ENCODE peak calls at places on chromosomes 6 and 20, in eight cellular contexts. O is psoas muscle, N is lung, L is lower lobe of right lung, H is GM06990, B is mucosa of descending colon, P is astrocyte, J is ovary. M is an unnamed sample. For H3K36me3, the result is how much of the 10 kb centered on the place peaks cover.

GRCh38 chr6:108453601-108454157 is 107.0 kb upstream of the FOXO3 start:
- DNase-seq in O (no peak), N (no peak), L (no peak), H (no peak), B (peak), P (peak), J (no peak), M (no peak)

GRCh38 chr20:6122873-6123649 is at the start of gene FERMT1:
- DNase-seq in O (peak), N (peak), L (peak), H (peak), B (peak), P (peak), J (peak), M (peak)

GRCh38 chr6:52725530-52726192 is 37.6 kb downstream of the GSTA2 start:
- DNase-seq in O (no peak), N (no peak), L (no peak), H (no peak), B (peak), P (peak), J (no peak), M (peak)

GRCh38 chr6:17865798-17866725 is 121.4 kb downstream of the KIF13A start:
- DNase-seq in O (peak), N (peak), L (no peak), H (no peak), B (peak), P (peak), J (peak), M (peak)

GRCh38 chr20:23659989-23660837 is 22.5 kb upstream of the CST3 start:
- DNase-seq in O (no peak), N (no peak), L (no peak), H (no peak), B (no peak), P (no peak), J (no peak), M (no peak)

GRCh38 chr6:44704240-44705150 is 317.0 kb downstream of the CDC5L start:
- DNase-seq in O (no peak), N (no peak), L (no peak), H (peak), B (no peak), P (no peak), J (no peak), M (no peak)

GRCh38 chr6:44036196-44036595 is 91.1 kb downstream of the MRPL14 start:
- DNase-seq in O (no peak), N (no peak), L (no peak), H (no peak), B (no peak), P (no peak), J (no peak), M (peak)

GRCh38 chr6:24775520-24776058 is 852 bp downstream of the GMNN start:
- DNase-seq in O (no peak), N (no peak), L (no peak), H (peak), B (no peak), P (peak), J (no peak), M (peak)

GRCh38 chr20:58127731-58128130 is 100.7 kb downstream of the ANKRD60 start:
- DNase-seq in O (no peak), N (no peak), L (no peak), H (no peak), B (no peak), P (peak), J (no peak), M (peak)

GRCh38 chr6:2375443-2375842 is 130.0 kb upstream of the GMDS start:
- DNase-seq in O (no peak), N (no peak), L (no peak), H (no peak), B (no peak), P (no peak), J (no peak), M (no peak)

GRCh38 chr6:107652526-107653182 is 162.7 kb downstream of the SOBP start:
- DNase-seq in O (no peak), N (no peak), L (no peak), H (no peak), B (no peak), P (no peak), J (no peak), M (peak)

GRCh38 chr20:47317127-47317895 is 39.2 kb downstream of the ZMYND8 start:
- DNase-seq in O (peak), N (peak), L (peak), H (peak), B (peak), P (peak), J (peak), M (peak)

GRCh38 chr6:115887887-115888286 is 172.8 kb downstream of the FRK start:
- DNase-seq in O (no peak), N (no peak), L (no peak), H (no peak), B (no peak), P (no peak), J (no peak), M (no peak)

GRCh38 chr6:155373276-155373675 is 59.0 kb upstream of the TFB1M start:
- DNase-seq in O (no peak), N (no peak), L (no peak), H (no peak), B (no peak), P (peak), J (no peak), M (no peak)

GRCh38 chr6:99521557-99522286 is 6.5 kb upstream of the USP45 start:
- DNase-seq in O (peak), N (peak), L (no peak), H (no peak), B (peak), P (peak), J (peak), M (peak)

GRCh38 chr20:12575352-12576095 is 433.2 kb upstream of the SPTLC3 start:
- DNase-seq in O (peak), N (peak), L (peak), H (no peak), B (peak), P (no peak), J (peak), M (peak)

GRCh38 chr6:17237246-17237645 is 43.9 kb upstream of the RBM24 start:
- DNase-seq in O (no peak), N (no peak), L (no peak), H (no peak), B (no peak), P (no peak), J (no peak), M (no peak)

GRCh38 chr6:159067334-159067733 is 22.5 kb upstream of the TAGAP start:
- DNase-seq in O (no peak), N (no peak), L (no peak), H (peak), B (no peak), P (no peak), J (no peak), M (peak)

GRCh38 chr6:111842891-111843290 is 30.4 kb downstream of the FYN start:
- DNase-seq in O (no peak), N (no peak), L (no peak), H (no peak), B (no peak), P (peak), J (no peak), M (no peak)

GRCh38 chr20:52785678-52786077 is 186.5 kb upstream of the TSHZ2 start:
- DNase-seq in O (peak), N (no peak), L (no peak), H (no peak), B (no peak), P (no peak), J (no peak), M (peak)

GRCh38 chr6:26521485-26522391 is 16.4 kb upstream of the HMGN4 start:
- DNase-seq in O (peak), N (peak), L (peak), H (peak), B (peak), P (peak), J (peak), M (peak)

GRCh38 chr6:163756079-163756478 is 341.6 kb downstream of the QKI start:
- DNase-seq in O (no peak), N (no peak), L (no peak), H (peak), B (peak), P (no peak), J (no peak), M (peak)

GRCh38 chr6:2632368-2632767 is 118.4 kb downstream of the MYLK4 start:
- DNase-seq in O (no peak), N (no peak), L (no peak), H (no peak), B (no peak), P (peak), J (no peak), M (no peak)

GRCh38 chr6:130841128-130841728 is 14.0 kb downstream of the SMLR1 start:
- DNase-seq in O (no peak), N (no peak), L (no peak), H (no peak), B (no peak), P (peak), J (no peak), M (no peak)

GRCh38 chr6:17714879-17715860 is 8.4 kb upstream of the NUP153 start:
- DNase-seq in O (no peak), N (no peak), L (no peak), H (peak), B (no peak), P (peak), J (no peak), M (peak)

GRCh38 chr20:45968081-45968671 is 3.8 kb downstream of the ZNF335 start:
- DNase-seq in O (no peak), N (no peak), L (peak), H (no peak), B (no peak), P (no peak), J (no peak), M (no peak)

GRCh38 chr6:30441171-30441570 is 48.1 kb upstream of the HLA-E start:
- DNase-seq in O (no peak), N (no peak), L (no peak), H (no peak), B (no peak), P (no peak), J (no peak), M (peak)

GRCh38 chr6:148157841-148158240 is 184.8 kb upstream of the SASH1 start:
- DNase-seq in O (no peak), N (no peak), L (no peak), H (no peak), B (no peak), P (no peak), J (no peak), M (peak)

GRCh38 chr20:61991476-61991875 is 74.2 kb downstream of the TAF4 start:
- DNase-seq in O (no peak), N (no peak), L (no peak), H (no peak), B (no peak), P (no peak), J (no peak), M (no peak)

GRCh38 chr6:159035891-159036290 is 8.9 kb downstream of the TAGAP start:
- DNase-seq in O (no peak), N (no peak), L (no peak), H (no peak), B (no peak), P (no peak), J (no peak), M (no peak)

GRCh38 chr20:31569163-31570020 is 35.7 kb upstream of the ID1 start:
- DNase-seq in O (peak), N (peak), L (peak), H (no peak), B (peak), P (peak), J (peak), M (no peak)

GRCh38 chr6:161161889-161162624 is 111.8 kb downstream of the AGPAT4 start:
- DNase-seq in O (no peak), N (no peak), L (no peak), H (no peak), B (no peak), P (peak), J (no peak), M (no peak)

GRCh38 chr6:137776256-137776655 is 90.8 kb upstream of the TNFAIP3 start:
- DNase-seq in O (no peak), N (no peak), L (no peak), H (no peak), B (no peak), P (no peak), J (no peak), M (no peak)

GRCh38 chr6:137777299-137778075 is 89.6 kb upstream of the TNFAIP3 start:
- DNase-seq in O (no peak), N (no peak), L (no peak), H (no peak), B (no peak), P (no peak), J (no peak), M (no peak)

GRCh38 chr6:137775720-137776119 is 91.3 kb upstream of the TNFAIP3 start:
- DNase-seq in O (no peak), N (no peak), L (no peak), H (no peak), B (no peak), P (no peak), J (no peak), M (no peak)

GRCh38 chr6:137775192-137775591 is 91.9 kb upstream of the TNFAIP3 start:
- DNase-seq in O (no peak), N (no peak), L (no peak), H (no peak), B (no peak), P (no peak), J (no peak), M (peak)

GRCh38 chr6:137776786-137777185 is 90.3 kb upstream of the TNFAIP3 start:
- DNase-seq in O (no peak), N (no peak), L (no peak), H (no peak), B (no peak), P (no peak), J (no peak), M (peak)
- TF ChIP-seq CTCF in O (no peak), N (no peak), L (no peak), H (no peak), B (no peak), P (no peak), J (no peak), M (peak)

GRCh38 chr20:1907586-1907985 is 12.4 kb downstream of the SIRPA start:
- DNase-seq in O (peak), N (no peak), L (no peak), H (no peak), B (no peak), P (peak), J (no peak), M (no peak)
- H3K4me3 ChIP-seq in O (no peak), N (no peak), L (no peak), H (no peak), B (no peak), P (no peak), J (no peak), M (no peak)

GRCh38 chr6:138787138-138787537 is 8.7 kb upstream of the ECT2L start:
- DNase-seq in O (no peak), N (no peak), L (no peak), H (no peak), B (no peak), P (no peak), J (no peak), M (no peak)
- H3K36me3 ChIP-seq in O (under half), N (under half), L (half or more), H (under half), B (under half), P (under half), J (under half), M (under half)

GRCh38 chr20:38311100-38311499 is 7.1 kb downstream of the BPI start:
- DNase-seq in O (no peak), N (no peak), L (no peak), H (no peak), B (no peak), P (no peak), J (no peak), M (no peak)

GRCh38 chr20:38316341-38316740 is 12.4 kb downstream of the BPI start:
- DNase-seq in O (no peak), N (no peak), L (no peak), H (no peak), B (no peak), P (no peak), J (no peak), M (no peak)

GRCh38 chr20:38317422-38317821 is 13.5 kb downstream of the BPI start:
- DNase-seq in O (no peak), N (no peak), L (no peak), H (no peak), B (no peak), P (no peak), J (no peak), M (no peak)

GRCh38 chr20:38313676-38314075 is 9.7 kb downstream of the BPI start:
- DNase-seq in O (no peak), N (no peak), L (no peak), H (no peak), B (no peak), P (no peak), J (no peak), M (no peak)

DNA sequence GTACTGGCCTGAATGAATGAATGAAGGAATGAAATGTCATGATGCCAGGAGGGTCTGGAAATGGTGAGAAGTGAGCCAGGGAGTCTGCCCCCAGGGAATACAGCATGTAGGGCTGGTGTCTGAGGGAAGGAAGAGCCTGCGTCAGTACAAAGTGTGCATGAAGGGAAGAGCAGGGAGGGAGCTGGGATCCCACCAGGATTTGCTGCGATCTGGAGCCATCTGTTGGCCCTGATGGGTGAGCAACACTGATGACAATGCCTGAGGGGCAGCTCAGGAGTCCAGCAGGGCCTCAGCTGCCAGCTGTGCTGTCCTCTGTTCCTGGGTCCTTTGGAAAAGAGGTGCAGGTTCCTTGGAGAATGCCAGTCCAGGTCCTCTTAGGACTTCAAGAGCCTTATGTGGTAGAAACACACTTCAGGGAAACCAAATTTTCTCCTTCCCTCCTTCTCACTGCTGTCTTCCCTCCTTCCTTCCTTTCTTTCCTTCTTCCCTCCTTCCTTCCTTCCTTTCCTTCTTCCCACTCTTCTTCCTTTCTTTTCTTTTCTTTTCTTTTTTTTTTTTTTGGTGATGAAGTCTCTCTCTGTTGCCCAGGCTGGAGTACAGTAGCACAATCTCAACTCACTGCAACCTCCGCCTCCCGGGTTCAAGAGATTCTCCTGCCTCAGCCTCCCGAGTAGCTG is 11.5 kb downstream of the BPI start:
- DNase-seq in O (no peak), N (no peak), L (no peak), H (no peak), B (no peak), P (no peak), J (no peak), M (no peak)
- TF ChIP-seq CTCF in O (no peak), N (no peak), L (no peak), H (no peak), B (no peak), P (no peak), J (no peak), M (no peak)

DNA sequence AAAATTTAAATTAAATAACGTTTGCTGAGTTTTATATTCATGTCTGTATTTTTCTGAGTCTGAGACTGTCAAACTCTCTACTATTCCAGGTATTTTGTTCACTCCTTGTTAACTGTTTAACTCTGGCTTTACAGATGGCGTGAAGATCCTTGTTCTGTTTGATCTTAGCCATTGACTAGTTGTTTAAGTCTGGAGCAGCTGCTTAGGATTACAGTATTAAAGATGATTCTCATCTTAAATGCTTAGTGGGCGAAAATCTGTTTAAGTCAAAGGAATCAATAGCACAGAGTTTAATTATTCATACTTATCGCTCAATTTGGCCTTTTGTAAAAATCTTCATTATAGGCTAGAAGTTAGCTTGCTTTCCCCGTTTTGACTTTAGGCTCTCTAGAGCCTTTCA is 2.4 kb downstream of the PHACTR2 start:
- DNase-seq in O (no peak), N (no peak), L (no peak), H (no peak), B (no peak), P (no peak), J (no peak), M (no peak)
- H3K4me3 ChIP-seq in O (peak), N (no peak), L (peak), H (no peak), B (no peak), P (peak), J (peak), M (no peak)

DNA sequence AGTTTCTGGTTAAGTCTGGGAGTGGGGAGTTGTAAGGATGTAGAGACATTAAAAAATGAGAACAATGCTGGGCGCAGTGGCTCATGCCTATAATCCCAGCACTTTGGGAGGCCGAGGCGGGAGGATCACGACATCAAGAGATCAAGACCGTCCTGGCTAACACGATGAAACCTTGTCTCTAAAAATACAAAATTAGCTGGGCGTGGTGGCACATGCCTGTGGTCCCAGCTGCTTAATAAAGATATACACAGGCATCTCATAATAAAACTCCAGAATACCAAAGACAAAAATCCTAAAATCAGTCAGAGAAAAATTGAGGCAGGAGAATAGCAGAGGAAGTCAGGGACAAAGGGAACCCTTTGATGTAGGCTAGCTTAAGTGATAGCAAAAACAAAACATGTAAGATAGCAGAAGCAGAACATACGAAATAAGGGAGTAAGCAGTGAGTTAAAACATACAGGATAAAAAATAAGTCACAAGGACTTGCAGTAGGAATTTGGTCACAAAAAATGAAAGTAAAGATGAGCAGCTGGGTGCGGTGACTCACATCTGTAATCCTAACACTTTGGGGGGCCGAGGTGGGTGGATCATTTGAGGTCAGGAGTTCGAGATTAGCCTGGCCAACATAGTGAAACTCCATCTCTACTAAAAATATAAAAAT is 23.6 kb downstream of the DDX43 start:
- DNase-seq in O (no peak), N (no peak), L (no peak), H (no peak), B (no peak), P (no peak), J (no peak), M (no peak)
- H3K36me3 ChIP-seq in O (under half), N (under half), L (under half), H (under half), B (under half), P (under half), J (under half), M (under half)

M was measured in bronchial epithelial cell.